ENCODE peak calls at places on chromosomes 1 and 21, in five cellular contexts. I is CD4-positive, alpha-beta T cell; Y is cardiac muscle cell; H is CD4-positive, CD25-positive, alpha-beta regulatory T cell; V is CD8-positive, alpha-beta memory T cell. W is an unnamed sample.

GRCh38 chr1:80966266-80966665 is 834.5 kb upstream of the ADGRL2 start:
- DNase-seq in Y (no peak), H (no peak), I (no peak), V (no peak), W (no peak)

GRCh38 chr1:17232759-17233661 is 15.9 kb upstream of the PADI3 start:
- DNase-seq in I (no peak), V (no peak), Y (peak; percentile 62), H (no peak), W (no peak)

GRCh38 chr1:186722711-186723309 is 42.6 kb upstream of the PTGS2 start:
- DNase-seq in I (no peak), H (no peak), Y (peak; percentile 64), V (no peak), W (no peak)

GRCh38 chr1:43302721-43303476 is 2.1 kb downstream of the TIE1 start:
- DNase-seq in I (no peak), V (no peak), Y (no peak), H (no peak), W (no peak)

GRCh38 chr1:58896211-58897183 is 112.7 kb upstream of the JUN start:
- DNase-seq in H (no peak), I (no peak), Y (no peak), V (no peak), W (no peak)

GRCh38 chr1:89728381-89728780 is 92.5 kb upstream of the LRRC8D start:
- DNase-seq in H (no peak), Y (no peak), I (no peak), V (no peak), W (no peak)

GRCh38 chr1:44619261-44619900 is 54.9 kb downstream of the TMEM53 start:
- DNase-seq in H (no peak), I (no peak), Y (peak; percentile 47), V (no peak), W (no peak)

GRCh38 chr21:33403786-33404571 is 766 bp downstream of the IFNGR2 start:
- DNase-seq in H (peak; percentile 4), V (peak; percentile 55), I (peak; percentile 32), Y (peak; percentile 60), W (peak; percentile 14)

GRCh38 chr21:28283652-28284490 is 708.8 kb downstream of the LTN1 start:
- DNase-seq in Y (peak; percentile 98), V (no peak), I (no peak), H (no peak), W (no peak)

GRCh38 chr21:22871692-22872091 is 1873.5 kb downstream of the NCAM2 start:
- DNase-seq in Y (no peak), I (no peak), V (no peak), H (no peak), W (no peak)

GRCh38 chr1:244751271-244751895 is 84.1 kb upstream of the COX20 start:
- DNase-seq in H (no peak), Y (no peak), I (no peak), V (no peak), W (no peak)

GRCh38 chr1:114318951-114319350 is 165.3 kb upstream of the SYT6 start:
- DNase-seq in I (no peak), H (no peak), Y (no peak), V (no peak), W (no peak)

GRCh38 chr21:45294509-45295291 is 7.0 kb upstream of the POFUT2 start:
- DNase-seq in Y (peak; percentile 99), H (no peak), I (no peak), V (no peak), W (no peak)

GRCh38 chr1:205199931-205200299 is 11.6 kb downstream of the DSTYK start:
- DNase-seq in Y (no peak), V (no peak), I (no peak), H (no peak), W (no peak)

GRCh38 chr1:242147096-242147976 is 148.4 kb upstream of the MAP1LC3C start:
- DNase-seq in I (no peak), Y (no peak), V (no peak), H (no peak), W (no peak)

GRCh38 chr1:66464802-66465201 is 69.2 kb upstream of the SGIP1 start:
- DNase-seq in H (no peak), V (no peak), Y (peak; percentile 77), I (no peak), W (no peak)

GRCh38 chr1:204915856-204916485 is 45.3 kb downstream of the NFASC start:
- DNase-seq in Y (no peak), I (no peak), V (no peak), H (no peak), W (no peak)

GRCh38 chr1:244207042-244207934 is 156.2 kb downstream of the ZBTB18 start:
- DNase-seq in I (no peak), H (no peak), V (no peak), Y (peak; percentile 90), W (no peak)

GRCh38 chr1:152440635-152441471 is 26.8 kb upstream of the CRNN start:
- DNase-seq in V (peak; percentile 80), Y (peak; percentile 83), H (peak; percentile 26), I (peak; percentile 48), W (peak; percentile 34)

GRCh38 chr1:54931275-54931805 is 44.3 kb upstream of the DHCR24 start:
- DNase-seq in V (no peak), H (no peak), I (no peak), Y (no peak), W (no peak)

GRCh38 chr1:109499661-109500536 is 6.0 kb downstream of the CYB561D1 start:
- DNase-seq in H (peak; percentile 43), I (peak; percentile 56), V (peak; percentile 77), Y (peak; percentile 42), W (peak; percentile 28)

GRCh38 chr1:32101233-32101681 is 6.6 kb upstream of the KPNA6 start:
- DNase-seq in H (no peak), I (no peak), Y (peak; percentile 56), V (no peak), W (no peak)

GRCh38 chr1:116504308-116505156 is 66.3 kb downstream of the CD58 start:
- DNase-seq in V (peak; percentile 94), Y (peak; percentile 74), H (peak; percentile 74), I (peak; percentile 80), W (peak; percentile 84)

GRCh38 chr1:231211005-231211857 is 29.8 kb upstream of the GNPAT start:
- DNase-seq in I (peak; percentile 88), V (peak; percentile 88), H (peak; percentile 80), Y (peak; percentile 69), W (peak; percentile 84)

GRCh38 chr1:244815600-244816099 is 19.8 kb upstream of the COX20 start:
- DNase-seq in Y (no peak), I (no peak), H (no peak), V (no peak), W (no peak)

GRCh38 chr1:160504651-160505050 is 18.4 kb downstream of the SLAMF6 start:
- DNase-seq in V (no peak), H (no peak), Y (no peak), I (no peak), W (no peak)

GRCh38 chr1:160496334-160496733 is 26.7 kb downstream of the SLAMF6 start:
- DNase-seq in Y (no peak), V (no peak), I (no peak), H (no peak), W (no peak)

GRCh38 chr1:160503087-160503486 is 20.0 kb downstream of the SLAMF6 start:
- DNase-seq in Y (no peak), V (no peak), H (no peak), I (no peak), W (no peak)

GRCh38 chr1:160499631-160500030 is 23.4 kb downstream of the SLAMF6 start:
- DNase-seq in Y (no peak), I (no peak), H (no peak), V (no peak), W (no peak)

DNA sequence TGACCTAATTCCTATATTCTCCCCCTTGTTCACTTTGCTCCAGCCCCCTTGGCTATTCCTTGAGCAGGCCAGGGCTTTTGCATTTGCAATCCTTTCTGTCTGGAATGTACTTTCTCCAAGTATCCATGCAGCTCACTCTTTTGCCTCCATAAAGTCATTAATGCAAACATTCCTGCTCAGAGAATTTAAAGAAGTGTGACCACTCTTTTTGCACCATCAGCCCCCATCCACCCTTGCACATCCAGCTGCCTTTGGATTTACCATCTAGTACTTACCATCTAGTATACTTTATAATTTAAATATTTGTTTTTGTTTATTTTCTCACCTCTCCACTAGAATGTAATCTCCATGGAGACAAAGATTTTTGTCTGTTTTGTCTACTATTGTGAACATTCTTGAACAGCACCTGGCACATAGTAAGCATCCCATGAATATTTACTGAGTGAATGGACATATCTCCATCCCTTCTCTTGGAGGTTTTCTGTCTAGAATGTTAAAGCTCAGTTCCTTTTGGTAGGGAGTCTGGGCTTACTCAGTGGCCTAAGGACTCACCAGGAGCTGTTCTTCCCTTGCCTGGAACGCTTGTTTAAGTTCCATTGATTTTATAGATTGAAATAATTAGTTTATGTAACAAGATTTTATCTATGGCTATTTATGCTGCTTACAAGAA is 22.6 kb downstream of the SLAMF6 start:
- DNase-seq in V (no peak), I (no peak), H (no peak), Y (no peak), W (no peak)
- H3K9me3 ChIP-seq in V (peaks cover 4% of the 10 kb centered on the region), I (peaks cover 4% of the 10 kb centered on the region), H (peaks cover 3% of the 10 kb centered on the region), Y (no peaks in the 10 kb centered on the region), W (peaks cover 4% of the 10 kb centered on the region)

GRCh38 chr1:2807678-2808385 is 6.3 kb upstream of the TTC34 start:
- DNase-seq in V (no peak), I (no peak), Y (no peak), H (no peak), W (no peak)
- H3K9me3 ChIP-seq in V (no peaks in the 10 kb centered on the region), I (no peaks in the 10 kb centered on the region), Y (no peaks in the 10 kb centered on the region), H (no peaks in the 10 kb centered on the region), W (no peaks in the 10 kb centered on the region)

GRCh38 chr1:79773385-79773784 is 766.9 kb upstream of the ADGRL4 start:
- DNase-seq in I (no peak), H (no peak), V (no peak), Y (no peak), W (no peak)

GRCh38 chr1:79777481-79778219 is 771.1 kb upstream of the ADGRL4 start:
- DNase-seq in I (no peak), H (no peak), V (no peak), Y (no peak), W (no peak)

GRCh38 chr1:79781261-79781660 is 774.7 kb upstream of the ADGRL4 start:
- DNase-seq in I (no peak), V (no peak), Y (no peak), H (no peak), W (no peak)

DNA sequence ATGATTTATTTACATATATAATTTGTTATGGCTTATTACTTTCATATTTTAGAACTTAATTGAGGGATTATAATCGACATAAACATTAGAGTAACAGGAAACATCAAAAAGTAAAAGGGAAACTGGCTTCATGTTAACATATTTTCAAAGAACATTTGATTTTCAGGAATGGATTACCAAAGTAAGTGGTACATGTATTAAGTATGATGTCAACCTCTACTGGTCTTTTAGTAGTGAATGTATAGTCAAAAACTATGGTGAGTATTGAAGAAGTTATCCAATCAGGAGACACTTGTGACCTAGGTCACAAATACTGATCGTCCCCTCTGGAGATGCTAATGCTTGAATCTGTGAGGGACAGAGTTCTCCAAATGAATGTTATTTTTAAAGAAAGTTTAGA is 768.9 kb upstream of the ADGRL4 start:
- DNase-seq in V (no peak), I (no peak), H (no peak), Y (no peak), W (no peak)
- H3K9me3 ChIP-seq in V (no peaks in the 10 kb centered on the region), I (no peaks in the 10 kb centered on the region), H (no peaks in the 10 kb centered on the region), Y (no peaks in the 10 kb centered on the region), W (no peaks in the 10 kb centered on the region)

DNA sequence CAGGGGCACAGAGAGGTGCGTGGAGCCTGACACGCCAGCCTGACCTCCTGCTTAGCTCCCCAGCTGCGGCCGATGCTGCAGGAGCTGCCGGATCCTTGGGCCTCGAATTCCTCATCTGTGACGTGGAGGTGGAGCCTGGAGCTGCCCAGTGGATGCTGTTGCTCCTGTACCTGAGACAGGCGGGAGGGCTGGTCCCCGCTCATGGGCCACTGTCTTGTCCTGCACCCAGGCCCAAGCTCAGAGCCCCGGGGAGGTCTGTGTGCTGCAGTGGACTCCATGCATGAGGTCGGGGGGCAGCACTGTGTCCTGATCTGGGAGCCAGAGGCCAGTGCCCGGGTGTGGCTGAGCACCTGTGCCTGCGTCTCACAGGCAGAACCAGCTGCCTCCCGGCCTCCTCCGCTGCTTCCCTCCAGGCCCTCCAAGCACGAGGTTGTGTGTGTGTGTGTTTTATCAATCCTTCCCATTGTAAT is 55.4 kb upstream of the TTC34 start:
- DNase-seq in I (no peak), V (no peak), Y (no peak), H (no peak), W (no peak)
- H3K9me3 ChIP-seq in I (no peaks in the 10 kb centered on the region), V (no peaks in the 10 kb centered on the region), Y (no peaks in the 10 kb centered on the region), H (no peaks in the 10 kb centered on the region), W (no peaks in the 10 kb centered on the region)